ENCODE peak calls at places on chromosomes 16 and 17, in seven cellular contexts. One of them, this sample, is unnamed.

GRCh38 chr16:6970171-6970857 is 362.3 kb upstream of the RBFOX1 start:
- DNase-seq in tibial nerve: no peak
- DNase-seq in HFFc6: no peak
- DNase-seq in breast epithelium: no peak
- DNase-seq in endothelial cell of umbilical vein: no peak
- DNase-seq in HL-60: no peak
- DNase-seq in A549: no peak
- DNase-seq in this sample: no peak

GRCh38 chr17:46003907-46004748 is 5.1 kb downstream of the STH start:
- DNase-seq in tibial nerve: no peak
- DNase-seq in HFFc6: no peak
- DNase-seq in endothelial cell of umbilical vein: no peak
- DNase-seq in breast epithelium: no peak
- DNase-seq in HL-60: no peak
- DNase-seq in A549: no peak
- DNase-seq in this sample: no peak

GRCh38 chr16:75096730-75097129 is 19.9 kb downstream of the LDHD start:
- DNase-seq in breast epithelium: peak; percentile 82
- DNase-seq in tibial nerve: no peak
- DNase-seq in endothelial cell of umbilical vein: no peak
- DNase-seq in HL-60: no peak
- DNase-seq in A549: no peak
- DNase-seq in HFFc6: no peak
- DNase-seq in this sample: no peak

GRCh38 chr17:45096141-45096540 is 35.0 kb downstream of the NMT1 start:
- DNase-seq in breast epithelium: no peak
- DNase-seq in HL-60: no peak
- DNase-seq in A549: peak; percentile 63
- DNase-seq in endothelial cell of umbilical vein: peak; percentile 49
- DNase-seq in HFFc6: peak; percentile 32
- DNase-seq in tibial nerve: no peak
- DNase-seq in this sample: no peak

GRCh38 chr16:2699791-2700600 is 17.7 kb downstream of the KCTD5 start:
- DNase-seq in endothelial cell of umbilical vein: no peak
- DNase-seq in A549: no peak
- DNase-seq in HFFc6: no peak
- DNase-seq in breast epithelium: no peak
- DNase-seq in tibial nerve: no peak
- DNase-seq in HL-60: no peak
- DNase-seq in this sample: no peak

GRCh38 chr16:82639666-82640336 is 13.0 kb downstream of the CDH13 start:
- DNase-seq in tibial nerve: no peak
- DNase-seq in breast epithelium: no peak
- DNase-seq in HFFc6: peak; percentile 44
- DNase-seq in A549: peak; percentile 55
- DNase-seq in HL-60: peak; percentile 24
- DNase-seq in endothelial cell of umbilical vein: peak; percentile 85
- DNase-seq in this sample: no peak

GRCh38 chr17:6654816-6655731 is 3.5 kb downstream of the C17orf100 start:
- DNase-seq in A549: no peak
- DNase-seq in HFFc6: no peak
- DNase-seq in breast epithelium: peak; percentile 38
- DNase-seq in endothelial cell of umbilical vein: no peak
- DNase-seq in HL-60: no peak
- DNase-seq in tibial nerve: no peak
- DNase-seq in this sample: no peak

GRCh38 chr16:53111078-53111776 is 56.4 kb downstream of the CHD9 start:
- DNase-seq in endothelial cell of umbilical vein: no peak
- DNase-seq in A549: no peak
- DNase-seq in breast epithelium: no peak
- DNase-seq in HL-60: no peak
- DNase-seq in HFFc6: no peak
- DNase-seq in tibial nerve: no peak
- DNase-seq in this sample: no peak

GRCh38 chr17:47829870-47830269 is 1.5 kb downstream of the MRPL10 start:
- DNase-seq in endothelial cell of umbilical vein: no peak
- DNase-seq in HL-60: no peak
- DNase-seq in A549: no peak
- DNase-seq in breast epithelium: no peak
- DNase-seq in HFFc6: no peak
- DNase-seq in tibial nerve: no peak
- DNase-seq in this sample: no peak

GRCh38 chr16:2846511-2847310 is 11.3 kb downstream of the PRSS22 start:
- DNase-seq in tibial nerve: no peak
- DNase-seq in breast epithelium: no peak
- DNase-seq in endothelial cell of umbilical vein: no peak
- DNase-seq in A549: peak; percentile 81
- DNase-seq in HFFc6: peak; percentile 48
- DNase-seq in HL-60: no peak
- DNase-seq in this sample: peak; percentile 32

GRCh38 chr17:40025991-40026815 is 11.0 kb downstream of the CSF3 start:
- DNase-seq in HL-60: no peak
- DNase-seq in HFFc6: no peak
- DNase-seq in endothelial cell of umbilical vein: peak; percentile 71
- DNase-seq in tibial nerve: no peak
- DNase-seq in A549: no peak
- DNase-seq in breast epithelium: peak; percentile 71
- DNase-seq in this sample: no peak

GRCh38 chr17:29590979-29591736 is 1.7 kb upstream of the GIT1 start:
- DNase-seq in breast epithelium: no peak
- DNase-seq in HFFc6: peak; percentile 36
- DNase-seq in tibial nerve: peak; percentile 52
- DNase-seq in endothelial cell of umbilical vein: no peak
- DNase-seq in HL-60: peak; percentile 18
- DNase-seq in A549: peak; percentile 92
- DNase-seq in this sample: no peak

GRCh38 chr17:75525806-75526554 is 483 bp downstream of the LLGL2 start:
- DNase-seq in endothelial cell of umbilical vein: no peak
- DNase-seq in A549: no peak
- DNase-seq in tibial nerve: no peak
- DNase-seq in breast epithelium: no peak
- DNase-seq in HL-60: no peak
- DNase-seq in HFFc6: no peak
- DNase-seq in this sample: no peak

GRCh38 chr17:13544292-13544691 is 57.4 kb downstream of the HS3ST3A1 start:
- DNase-seq in tibial nerve: no peak
- DNase-seq in HFFc6: peak; percentile 94
- DNase-seq in A549: peak; percentile 20
- DNase-seq in breast epithelium: peak; percentile 38
- DNase-seq in HL-60: no peak
- DNase-seq in endothelial cell of umbilical vein: no peak
- DNase-seq in this sample: peak; percentile 81

GRCh38 chr16:89010210-89010925 is 33.4 kb upstream of the CBFA2T3 start:
- DNase-seq in A549: no peak
- DNase-seq in HL-60: no peak
- DNase-seq in breast epithelium: no peak
- DNase-seq in HFFc6: no peak
- DNase-seq in endothelial cell of umbilical vein: no peak
- DNase-seq in tibial nerve: no peak
- DNase-seq in this sample: no peak

GRCh38 chr16:68737046-68737729 is at the start of gene CDH1:
- DNase-seq in tibial nerve: no peak
- DNase-seq in breast epithelium: peak; percentile 94
- DNase-seq in A549: no peak
- DNase-seq in HL-60: no peak
- DNase-seq in HFFc6: no peak
- DNase-seq in endothelial cell of umbilical vein: no peak
- DNase-seq in this sample: no peak

GRCh38 chr17:4947010-4947410 is 1.3 kb downstream of the PFN1 start:
- DNase-seq in HL-60: peak; percentile 48
- DNase-seq in breast epithelium: no peak
- DNase-seq in HFFc6: no peak
- DNase-seq in A549: peak; percentile 64
- DNase-seq in tibial nerve: no peak
- DNase-seq in endothelial cell of umbilical vein: no peak
- DNase-seq in this sample: no peak

GRCh38 chr17:44044092-44044491 is 22.4 kb downstream of the LSM12 start:
- DNase-seq in tibial nerve: no peak
- DNase-seq in endothelial cell of umbilical vein: peak; percentile 11
- DNase-seq in A549: no peak
- DNase-seq in HFFc6: no peak
- DNase-seq in breast epithelium: no peak
- DNase-seq in HL-60: no peak
- DNase-seq in this sample: no peak

GRCh38 chr17:1577186-1577585 is 14.6 kb upstream of the PITPNA start:
- DNase-seq in HL-60: peak; percentile 88
- DNase-seq in endothelial cell of umbilical vein: peak; percentile 76
- DNase-seq in A549: peak; percentile 49
- DNase-seq in tibial nerve: peak; percentile 87
- DNase-seq in HFFc6: peak; percentile 66
- DNase-seq in breast epithelium: peak; percentile 92
- DNase-seq in this sample: peak; percentile 59

GRCh38 chr17:18267366-18267765 is 6.9 kb downstream of the MIEF2 start:
- DNase-seq in HFFc6: no peak
- DNase-seq in breast epithelium: no peak
- DNase-seq in endothelial cell of umbilical vein: no peak
- DNase-seq in HL-60: no peak
- DNase-seq in tibial nerve: no peak
- DNase-seq in A549: no peak
- DNase-seq in this sample: no peak

GRCh38 chr16:4358831-4359561 is 7.9 kb upstream of the PAM16 start:
- DNase-seq in A549: peak; percentile 58
- DNase-seq in breast epithelium: no peak
- DNase-seq in HFFc6: no peak
- DNase-seq in HL-60: no peak
- DNase-seq in endothelial cell of umbilical vein: no peak
- DNase-seq in tibial nerve: peak; percentile 64
- DNase-seq in this sample: no peak

GRCh38 chr17:65229596-65229995 is 92.4 kb downstream of the RGS9 start:
- DNase-seq in breast epithelium: no peak
- DNase-seq in endothelial cell of umbilical vein: no peak
- DNase-seq in HL-60: no peak
- DNase-seq in tibial nerve: no peak
- DNase-seq in A549: no peak
- DNase-seq in HFFc6: no peak
- DNase-seq in this sample: no peak

DNA sequence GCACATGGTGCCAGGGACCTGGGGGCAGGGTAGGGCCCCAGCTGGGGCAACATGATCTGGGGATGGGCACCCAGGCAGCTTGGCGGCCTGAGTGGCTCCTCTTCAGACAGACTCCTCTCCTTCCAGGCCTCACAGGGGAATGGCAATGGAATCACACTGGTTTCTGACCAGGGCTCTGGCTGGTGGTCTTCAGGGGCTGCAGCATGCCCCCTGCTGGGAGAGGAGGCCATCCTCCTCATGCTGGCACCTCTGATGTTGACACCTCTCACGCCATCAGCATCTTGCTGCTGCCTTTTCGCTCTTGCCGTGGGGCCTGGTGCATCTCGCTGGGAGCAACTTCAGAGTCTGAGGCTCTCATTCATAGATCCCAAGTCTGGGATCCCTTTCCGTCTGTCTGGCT is 11.2 kb upstream of the GFOD2 start:
- DNase-seq in tibial nerve: no peak
- DNase-seq in endothelial cell of umbilical vein: no peak
- DNase-seq in A549: no peak
- DNase-seq in breast epithelium: no peak
- DNase-seq in HL-60: no peak
- DNase-seq in HFFc6: no peak
- DNase-seq in this sample: no peak
- TF ChIP-seq CTCF in tibial nerve: no peak
- TF ChIP-seq CTCF in endothelial cell of umbilical vein: no peak
- TF ChIP-seq CTCF in A549: no peak
- TF ChIP-seq CTCF in breast epithelium: no peak
- TF ChIP-seq CTCF in HL-60: no peak
- TF ChIP-seq CTCF in HFFc6: no peak
- TF ChIP-seq CTCF in this sample: no peak

GRCh38 chr17:21523482-21524210 is 147.5 kb downstream of the KCNJ12 start:
- DNase-seq in HFFc6: no peak
- DNase-seq in endothelial cell of umbilical vein: no peak
- DNase-seq in breast epithelium: no peak
- DNase-seq in tibial nerve: no peak
- DNase-seq in A549: no peak
- DNase-seq in HL-60: no peak
- DNase-seq in this sample: no peak
- TF ChIP-seq CTCF in HFFc6: no peak
- TF ChIP-seq CTCF in endothelial cell of umbilical vein: no peak
- TF ChIP-seq CTCF in breast epithelium: no peak
- TF ChIP-seq CTCF in tibial nerve: no peak
- TF ChIP-seq CTCF in A549: no peak
- TF ChIP-seq CTCF in HL-60: no peak
- TF ChIP-seq CTCF in this sample: no peak

GRCh38 chr17:80126449-80126715 is 20.5 kb downstream of the EIF4A3 start:
- DNase-seq in endothelial cell of umbilical vein: no peak
- DNase-seq in HFFc6: no peak
- DNase-seq in HL-60: no peak
- DNase-seq in tibial nerve: no peak
- DNase-seq in breast epithelium: no peak
- DNase-seq in A549: no peak
- DNase-seq in this sample: no peak

GRCh38 chr17:80125656-80126448 is 21.1 kb downstream of the EIF4A3 start:
- DNase-seq in A549: no peak
- DNase-seq in breast epithelium: peak; percentile 80
- DNase-seq in tibial nerve: no peak
- DNase-seq in endothelial cell of umbilical vein: no peak
- DNase-seq in HFFc6: peak; percentile 19
- DNase-seq in HL-60: no peak
- DNase-seq in this sample: peak; percentile 65

GRCh38 chr17:80123791-80124190 is 22.4 kb downstream of the GAA start:
- DNase-seq in breast epithelium: peak; percentile 82
- DNase-seq in A549: no peak
- DNase-seq in tibial nerve: no peak
- DNase-seq in HL-60: no peak
- DNase-seq in endothelial cell of umbilical vein: no peak
- DNase-seq in HFFc6: no peak
- DNase-seq in this sample: no peak

GRCh38 chr17:80122926-80123505 is 21.6 kb downstream of the GAA start:
- DNase-seq in HL-60: no peak
- DNase-seq in HFFc6: no peak
- DNase-seq in breast epithelium: no peak
- DNase-seq in A549: no peak
- DNase-seq in endothelial cell of umbilical vein: no peak
- DNase-seq in tibial nerve: no peak
- DNase-seq in this sample: no peak

DNA sequence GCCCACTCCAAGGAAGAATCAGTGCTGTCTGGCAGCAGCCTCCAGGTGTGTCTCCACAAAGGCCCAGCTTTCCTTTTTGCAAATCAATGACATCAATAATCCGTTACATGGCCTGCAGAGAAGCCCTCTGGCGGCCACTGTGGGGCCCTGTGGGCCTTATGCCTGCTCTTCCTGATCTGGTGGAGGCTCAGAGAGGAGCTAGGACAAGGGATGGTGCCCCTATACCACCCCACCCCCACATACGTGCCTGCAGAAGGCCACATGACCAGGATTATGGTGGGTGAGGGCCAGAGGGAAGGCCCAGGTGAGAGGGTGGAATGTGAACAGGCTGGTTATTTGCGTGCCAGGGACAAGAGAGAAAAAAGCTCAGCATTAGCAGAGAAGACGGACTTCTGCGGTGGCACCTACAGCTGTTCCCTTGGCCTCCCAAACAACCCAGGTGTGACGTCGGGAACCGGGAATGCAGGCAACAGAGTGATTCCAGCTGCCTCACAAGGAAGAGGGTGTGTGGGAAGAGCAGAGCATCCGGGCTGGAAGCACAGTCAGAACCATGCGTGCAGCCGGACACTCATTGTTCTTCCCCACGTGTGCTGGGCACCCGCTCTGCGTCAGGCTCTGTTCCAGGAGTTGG is 22.5 kb downstream of the EIF4A3 start:
- DNase-seq in endothelial cell of umbilical vein: peak; percentile 23
- DNase-seq in A549: peak; percentile 53
- DNase-seq in HFFc6: no peak
- DNase-seq in breast epithelium: peak; percentile 97
- DNase-seq in tibial nerve: no peak
- DNase-seq in HL-60: no peak
- DNase-seq in this sample: no peak
- TF ChIP-seq CTCF in endothelial cell of umbilical vein: peak; percentile 66
- TF ChIP-seq CTCF in A549: peak; percentile 36
- TF ChIP-seq CTCF in HFFc6: peak; percentile 64
- TF ChIP-seq CTCF in breast epithelium: no peak
- TF ChIP-seq CTCF in tibial nerve: no peak
- TF ChIP-seq CTCF in HL-60: peak; percentile 39
- TF ChIP-seq CTCF in this sample: peak; percentile 38

GRCh38 chr17:77957869-77958715 is at the start of gene TNRC6C:
- DNase-seq in endothelial cell of umbilical vein: peak; percentile 98
- DNase-seq in HFFc6: peak; percentile 98
- DNase-seq in A549: peak; percentile 100
- DNase-seq in tibial nerve: peak; percentile 100
- DNase-seq in breast epithelium: peak; percentile 100
- DNase-seq in HL-60: peak; percentile 100
- DNase-seq in this sample: peak; percentile 93
- TF ChIP-seq CTCF in endothelial cell of umbilical vein: peak; percentile 33
- TF ChIP-seq CTCF in HFFc6: peak; percentile 6
- TF ChIP-seq CTCF in A549: peak; percentile 12
- TF ChIP-seq CTCF in tibial nerve: peak; percentile 69
- TF ChIP-seq CTCF in breast epithelium: no peak
- TF ChIP-seq CTCF in HL-60: no peak
- TF ChIP-seq CTCF in this sample: peak; percentile 38